ENCODE peak calls at places on chromosomes 12 and 14, in five cellular contexts. One of them, this sample, is unnamed.

GRCh38 chr14:70908918-70909641 is 1.8 kb downstream of the PCNX1 start:
- DNase-seq in heart left ventricle: no peak
- DNase-seq in aorta: no peak
- DNase-seq in HCT116: no peak
- DNase-seq in endothelial cell of umbilical vein: no peak
- DNase-seq in this sample: no peak

GRCh38 chr14:24798911-24799310 is 164.9 kb upstream of the GZMB start:
- DNase-seq in heart left ventricle: no peak
- DNase-seq in aorta: no peak
- DNase-seq in HCT116: no peak
- DNase-seq in endothelial cell of umbilical vein: no peak
- DNase-seq in this sample: no peak

GRCh38 chr12:100576311-100577036 is 3.0 kb downstream of the GAS2L3 start:
- DNase-seq in heart left ventricle: no peak
- DNase-seq in aorta: no peak
- DNase-seq in HCT116: peak; percentile 33
- DNase-seq in endothelial cell of umbilical vein: peak; percentile 88
- DNase-seq in this sample: no peak

GRCh38 chr14:102510616-102511520 is 1.3 kb upstream of the ANKRD9 start:
- DNase-seq in heart left ventricle: peak; percentile 78
- DNase-seq in aorta: no peak
- DNase-seq in HCT116: no peak
- DNase-seq in endothelial cell of umbilical vein: no peak
- DNase-seq in this sample: peak; percentile 96

GRCh38 chr12:124456652-124457152 is 110.7 kb downstream of the NCOR2 start:
- DNase-seq in heart left ventricle: no peak
- DNase-seq in aorta: peak; percentile 77
- DNase-seq in HCT116: no peak
- DNase-seq in endothelial cell of umbilical vein: no peak
- DNase-seq in this sample: no peak

GRCh38 chr14:77120771-77121743 is 20.5 kb downstream of the ZDHHC22 start:
- DNase-seq in heart left ventricle: no peak
- DNase-seq in aorta: no peak
- DNase-seq in HCT116: no peak
- DNase-seq in endothelial cell of umbilical vein: no peak
- DNase-seq in this sample: no peak

GRCh38 chr12:15268927-15269552 is 47.8 kb upstream of the RERG start:
- DNase-seq in heart left ventricle: peak; percentile 27
- DNase-seq in aorta: no peak
- DNase-seq in HCT116: peak; percentile 62
- DNase-seq in endothelial cell of umbilical vein: peak; percentile 61
- DNase-seq in this sample: peak; percentile 46

GRCh38 chr14:48853159-48853558 is 733.0 kb downstream of the RPS29 start:
- DNase-seq in heart left ventricle: no peak
- DNase-seq in aorta: no peak
- DNase-seq in HCT116: no peak
- DNase-seq in endothelial cell of umbilical vein: no peak
- DNase-seq in this sample: no peak

GRCh38 chr14:39265741-39266588 is 32.2 kb downstream of the MIA2 start:
- DNase-seq in heart left ventricle: peak; percentile 74
- DNase-seq in aorta: no peak
- DNase-seq in HCT116: peak; percentile 72
- DNase-seq in endothelial cell of umbilical vein: peak; percentile 60
- DNase-seq in this sample: no peak

GRCh38 chr14:21300892-21301291 is 21.0 kb downstream of the RPGRIP1 start:
- DNase-seq in heart left ventricle: peak; percentile 33
- DNase-seq in aorta: peak; percentile 75
- DNase-seq in HCT116: no peak
- DNase-seq in endothelial cell of umbilical vein: no peak
- DNase-seq in this sample: peak; percentile 86

GRCh38 chr14:34052658-34053014 is 101.8 kb upstream of the EGLN3 start:
- DNase-seq in heart left ventricle: no peak
- DNase-seq in aorta: no peak
- DNase-seq in HCT116: peak; percentile 70
- DNase-seq in endothelial cell of umbilical vein: no peak
- DNase-seq in this sample: no peak

GRCh38 chr14:32629146-32629545 is 300.0 kb downstream of the AKAP6 start:
- DNase-seq in heart left ventricle: no peak
- DNase-seq in aorta: no peak
- DNase-seq in HCT116: no peak
- DNase-seq in endothelial cell of umbilical vein: no peak
- DNase-seq in this sample: no peak

GRCh38 chr14:96626916-96627315 is 124.7 kb downstream of the PAPOLA start:
- DNase-seq in heart left ventricle: no peak
- DNase-seq in aorta: peak; percentile 28
- DNase-seq in HCT116: no peak
- DNase-seq in endothelial cell of umbilical vein: no peak
- DNase-seq in this sample: peak; percentile 14

GRCh38 chr12:13093191-13093849 is 10.1 kb downstream of the GSG1 start:
- DNase-seq in heart left ventricle: no peak
- DNase-seq in aorta: no peak
- DNase-seq in HCT116: no peak
- DNase-seq in endothelial cell of umbilical vein: no peak
- DNase-seq in this sample: no peak

GRCh38 chr14:53180272-53181221 is 27.4 kb upstream of the DDHD1 start:
- DNase-seq in heart left ventricle: no peak
- DNase-seq in aorta: no peak
- DNase-seq in HCT116: peak; percentile 76
- DNase-seq in endothelial cell of umbilical vein: no peak
- DNase-seq in this sample: peak; percentile 22

DNA sequence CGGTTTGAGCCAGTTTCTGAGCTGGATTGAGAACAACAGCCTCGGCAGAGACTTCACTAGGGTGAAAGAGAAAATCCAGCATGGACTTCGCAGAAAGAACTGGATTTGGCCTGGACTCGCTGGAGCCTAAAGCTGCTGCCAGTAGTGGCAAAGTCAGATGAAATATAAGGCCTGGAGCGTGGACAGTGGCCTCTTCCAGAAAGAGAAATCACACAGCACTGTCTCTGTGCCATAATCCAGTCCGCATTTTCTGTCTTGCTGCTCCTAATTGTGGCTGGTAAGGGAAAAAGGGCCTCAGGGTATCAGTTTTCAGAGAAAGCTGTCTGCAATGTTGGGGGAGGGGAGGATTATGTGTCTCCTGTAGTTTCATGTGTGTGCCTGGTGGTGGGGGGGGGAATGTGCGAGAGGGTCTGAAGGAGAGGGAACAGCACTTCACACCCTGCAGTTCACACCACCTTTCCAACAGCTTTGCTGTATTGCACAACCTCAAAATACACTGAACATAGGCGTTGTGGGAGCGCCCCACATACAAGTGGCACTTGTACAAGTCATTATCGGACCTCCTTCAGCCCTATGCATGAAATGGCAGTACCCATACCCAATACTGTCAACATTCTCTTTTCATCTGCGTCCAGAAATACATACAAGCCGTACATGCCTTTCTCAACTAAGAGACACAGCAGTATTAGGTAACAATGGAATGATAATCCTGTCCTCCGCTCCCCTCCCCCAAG is 107.6 kb upstream of the ATF7IP start:
- DNase-seq in heart left ventricle: peak; percentile 94
- DNase-seq in aorta: peak; percentile 93
- DNase-seq in HCT116: peak; percentile 97
- DNase-seq in endothelial cell of umbilical vein: peak; percentile 99
- DNase-seq in this sample: peak; percentile 69
- H3K4me3 ChIP-seq in heart left ventricle: peak overlapping the region; percentile 13
- H3K4me3 ChIP-seq in aorta: no peak overlapping the region
- H3K4me3 ChIP-seq in HCT116: no peak overlapping the region
- H3K4me3 ChIP-seq in endothelial cell of umbilical vein: no peak overlapping the region
- H3K4me3 ChIP-seq in this sample: no peak overlapping the region

GRCh38 chr14:104115691-104116543 is 22.5 kb upstream of the KIF26A start:
- DNase-seq in heart left ventricle: peak; percentile 11
- DNase-seq in aorta: peak; percentile 57
- DNase-seq in HCT116: no peak
- DNase-seq in endothelial cell of umbilical vein: no peak
- DNase-seq in this sample: peak; percentile 75
- H3K36me3 ChIP-seq in heart left ventricle: no peaks in the 10 kb centered on the region
- H3K36me3 ChIP-seq in aorta: no peaks in the 10 kb centered on the region
- H3K36me3 ChIP-seq in HCT116: no peaks in the 10 kb centered on the region
- H3K36me3 ChIP-seq in endothelial cell of umbilical vein: no peaks in the 10 kb centered on the region
- H3K36me3 ChIP-seq in this sample: no peaks in the 10 kb centered on the region

GRCh38 chr12:63093084-63093483 is 57.9 kb downstream of the AVPR1A start:
- DNase-seq in heart left ventricle: no peak
- DNase-seq in aorta: no peak
- DNase-seq in HCT116: no peak
- DNase-seq in endothelial cell of umbilical vein: no peak
- DNase-seq in this sample: no peak

GRCh38 chr12:63103489-63104131 is 47.4 kb downstream of the AVPR1A start:
- DNase-seq in heart left ventricle: no peak
- DNase-seq in aorta: no peak
- DNase-seq in HCT116: peak; percentile 16
- DNase-seq in endothelial cell of umbilical vein: peak; percentile 36
- DNase-seq in this sample: peak; percentile 16

GRCh38 chr12:63095369-63095967 is 55.5 kb downstream of the AVPR1A start:
- DNase-seq in heart left ventricle: no peak
- DNase-seq in aorta: no peak
- DNase-seq in HCT116: no peak
- DNase-seq in endothelial cell of umbilical vein: no peak
- DNase-seq in this sample: no peak

GRCh38 chr12:63093711-63094110 is 57.3 kb downstream of the AVPR1A start:
- DNase-seq in heart left ventricle: no peak
- DNase-seq in aorta: no peak
- DNase-seq in HCT116: no peak
- DNase-seq in endothelial cell of umbilical vein: no peak
- DNase-seq in this sample: no peak

GRCh38 chr12:63098851-63099250 is 52.1 kb downstream of the AVPR1A start:
- DNase-seq in heart left ventricle: no peak
- DNase-seq in aorta: no peak
- DNase-seq in HCT116: no peak
- DNase-seq in endothelial cell of umbilical vein: no peak
- DNase-seq in this sample: no peak
- H3K27me3 ChIP-seq in heart left ventricle: no peaks in the 10 kb centered on the region
- H3K27me3 ChIP-seq in aorta: no peaks in the 10 kb centered on the region
- H3K27me3 ChIP-seq in HCT116: no peaks in the 10 kb centered on the region
- H3K27me3 ChIP-seq in endothelial cell of umbilical vein: peaks cover 1% of the 10 kb centered on the region
- H3K27me3 ChIP-seq in this sample: no peaks in the 10 kb centered on the region

GRCh38 chr12:6469092-6469491 is 1.4 kb downstream of the VAMP1 start:
- DNase-seq in heart left ventricle: no peak
- DNase-seq in aorta: peak; percentile 33
- DNase-seq in HCT116: no peak
- DNase-seq in endothelial cell of umbilical vein: no peak
- DNase-seq in this sample: no peak
- H3K4me3 ChIP-seq in heart left ventricle: peak overlapping the region; percentile 73
- H3K4me3 ChIP-seq in aorta: no peak overlapping the region
- H3K4me3 ChIP-seq in HCT116: no peak overlapping the region
- H3K4me3 ChIP-seq in endothelial cell of umbilical vein: no peak overlapping the region
- H3K4me3 ChIP-seq in this sample: no peak overlapping the region

GRCh38 chr12:69694123-69694522 is 5.0 kb downstream of the BEST3 start:
- DNase-seq in heart left ventricle: no peak
- DNase-seq in aorta: no peak
- DNase-seq in HCT116: no peak
- DNase-seq in endothelial cell of umbilical vein: no peak
- DNase-seq in this sample: no peak
- H3K36me3 ChIP-seq in heart left ventricle: no peaks in the 10 kb centered on the region
- H3K36me3 ChIP-seq in aorta: no peaks in the 10 kb centered on the region
- H3K36me3 ChIP-seq in HCT116: no peaks in the 10 kb centered on the region
- H3K36me3 ChIP-seq in endothelial cell of umbilical vein: no peaks in the 10 kb centered on the region
- H3K36me3 ChIP-seq in this sample: no peaks in the 10 kb centered on the region

GRCh38 chr12:102955926-102956737 is 1.3 kb upstream of the ASCL1 start:
- DNase-seq in heart left ventricle: no peak
- DNase-seq in aorta: peak; percentile 67
- DNase-seq in HCT116: no peak
- DNase-seq in endothelial cell of umbilical vein: no peak
- DNase-seq in this sample: peak; percentile 81
- H3K27me3 ChIP-seq in heart left ventricle: peaks cover 36% of the 10 kb centered on the region
- H3K27me3 ChIP-seq in aorta: no peaks in the 10 kb centered on the region
- H3K27me3 ChIP-seq in HCT116: peaks cover 19% of the 10 kb centered on the region
- H3K27me3 ChIP-seq in endothelial cell of umbilical vein: peaks cover 40% of the 10 kb centered on the region
- H3K27me3 ChIP-seq in this sample: peaks cover 100% of the 10 kb centered on the region

DNA sequence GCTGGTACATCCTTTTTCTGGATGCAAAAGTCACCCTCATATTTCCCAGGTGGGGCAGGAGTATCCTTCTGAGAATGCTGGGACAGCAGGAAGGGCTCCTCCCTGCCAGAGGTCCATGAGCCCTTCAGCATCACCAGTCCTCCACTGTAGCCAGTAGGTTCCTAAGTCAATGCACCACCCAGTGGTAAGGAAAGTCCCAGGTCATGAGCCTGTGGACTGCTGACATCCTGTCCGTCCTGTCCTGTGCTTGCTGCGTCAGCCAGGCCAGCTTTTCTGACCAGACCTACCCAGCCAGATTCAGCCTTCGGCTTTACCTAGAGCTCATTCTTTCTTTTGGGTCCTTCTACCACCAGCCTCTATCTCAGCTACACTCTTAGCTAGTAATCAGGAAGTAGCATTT is 23.0 kb upstream of the ACTN1 start:
- DNase-seq in heart left ventricle: peak; percentile 56
- DNase-seq in aorta: no peak
- DNase-seq in HCT116: no peak
- DNase-seq in endothelial cell of umbilical vein: no peak
- DNase-seq in this sample: peak; percentile 65
- H3K4me3 ChIP-seq in heart left ventricle: no peak overlapping the region
- H3K4me3 ChIP-seq in aorta: no peak overlapping the region
- H3K4me3 ChIP-seq in HCT116: no peak overlapping the region
- H3K4me3 ChIP-seq in endothelial cell of umbilical vein: no peak overlapping the region
- H3K4me3 ChIP-seq in this sample: no peak overlapping the region

This sample was measured in H7.